ENCODE peak calls at places on chromosome 10, in four cellular contexts. One of them, this sample, is unnamed.
A peak's percentile ranks its signal among the peaks of the same experiment; 100 is the strongest.

GRCh38 chr10:72792288-72792687 is 100.3 kb downstream of the MCU start:
- DNase-seq in mammary epithelial cell: no peak
- DNase-seq in neuronal stem cell: no peak
- DNase-seq in gastrocnemius medialis: no peak
- DNase-seq in this sample: no peak

GRCh38 chr10:59865101-59865500 is 41.3 kb downstream of the CCDC6 start:
- DNase-seq in mammary epithelial cell: peak; percentile 70
- DNase-seq in neuronal stem cell: no peak
- DNase-seq in gastrocnemius medialis: peak; percentile 24
- DNase-seq in this sample: no peak

GRCh38 chr10:23522345-23522744 is 83.5 kb downstream of the OTUD1 start:
- DNase-seq in mammary epithelial cell: no peak
- DNase-seq in neuronal stem cell: no peak
- DNase-seq in gastrocnemius medialis: no peak
- DNase-seq in this sample: no peak

GRCh38 chr10:17989908-17990767 is 38.4 kb downstream of the SLC39A12 start:
- DNase-seq in mammary epithelial cell: peak; percentile 84
- DNase-seq in neuronal stem cell: no peak
- DNase-seq in gastrocnemius medialis: no peak
- DNase-seq in this sample: no peak

GRCh38 chr10:18460061-18460460 is 191.3 kb downstream of the NSUN6 start:
- DNase-seq in mammary epithelial cell: no peak
- DNase-seq in neuronal stem cell: no peak
- DNase-seq in gastrocnemius medialis: no peak
- DNase-seq in this sample: no peak

GRCh38 chr10:59382831-59383295 is 20.5 kb upstream of the FAM13C start:
- DNase-seq in mammary epithelial cell: no peak
- DNase-seq in neuronal stem cell: no peak
- DNase-seq in gastrocnemius medialis: no peak
- DNase-seq in this sample: no peak

GRCh38 chr10:84049300-84050015 is 89.9 kb upstream of the GHITM start:
- DNase-seq in mammary epithelial cell: no peak
- DNase-seq in neuronal stem cell: no peak
- DNase-seq in gastrocnemius medialis: no peak
- DNase-seq in this sample: no peak

GRCh38 chr10:30432631-30433285 is 1.2 kb upstream of the MAP3K8 start:
- DNase-seq in mammary epithelial cell: peak; percentile 67
- DNase-seq in neuronal stem cell: no peak
- DNase-seq in gastrocnemius medialis: no peak
- DNase-seq in this sample: no peak

GRCh38 chr10:75024971-75025523 is 86.4 kb upstream of the SAMD8 start:
- DNase-seq in mammary epithelial cell: no peak
- DNase-seq in neuronal stem cell: no peak
- DNase-seq in gastrocnemius medialis: no peak
- DNase-seq in this sample: no peak

GRCh38 chr10:78925800-78926319 is 142.9 kb upstream of the ZMIZ1 start:
- DNase-seq in mammary epithelial cell: peak; percentile 97
- DNase-seq in neuronal stem cell: no peak
- DNase-seq in gastrocnemius medialis: no peak
- DNase-seq in this sample: no peak

GRCh38 chr10:24894728-24895127 is 57.7 kb downstream of the PRTFDC1 start:
- DNase-seq in mammary epithelial cell: no peak
- DNase-seq in neuronal stem cell: no peak
- DNase-seq in gastrocnemius medialis: no peak
- DNase-seq in this sample: no peak
- H3K27ac ChIP-seq in mammary epithelial cell: no peak overlapping the region
- H3K27ac ChIP-seq in neuronal stem cell: no peak overlapping the region
- H3K27ac ChIP-seq in gastrocnemius medialis: no peak overlapping the region
- H3K27ac ChIP-seq in this sample: no peak overlapping the region

GRCh38 chr10:28676297-28676967 is 889 bp upstream of the BAMBI start:
- DNase-seq in mammary epithelial cell: no peak
- DNase-seq in neuronal stem cell: no peak
- DNase-seq in gastrocnemius medialis: no peak
- DNase-seq in this sample: no peak

GRCh38 chr10:28677889-28678686 is 767 bp downstream of the BAMBI start:
- DNase-seq in mammary epithelial cell: peak; percentile 61
- DNase-seq in neuronal stem cell: no peak
- DNase-seq in gastrocnemius medialis: no peak
- DNase-seq in this sample: no peak

GRCh38 chr10:28678687-28679457 is 1.6 kb downstream of the BAMBI start:
- DNase-seq in mammary epithelial cell: peak; percentile 36
- DNase-seq in neuronal stem cell: no peak
- DNase-seq in gastrocnemius medialis: no peak
- DNase-seq in this sample: no peak

GRCh38 chr10:28674782-28675181 is 2.5 kb upstream of the BAMBI start:
- DNase-seq in mammary epithelial cell: no peak
- DNase-seq in neuronal stem cell: no peak
- DNase-seq in gastrocnemius medialis: no peak
- DNase-seq in this sample: no peak

GRCh38 chr10:28676968-28677888 is at the start of gene BAMBI:
- DNase-seq in mammary epithelial cell: peak; percentile 89
- DNase-seq in neuronal stem cell: peak; percentile 89
- DNase-seq in gastrocnemius medialis: peak; percentile 74
- DNase-seq in this sample: peak; percentile 45
- H3K27ac ChIP-seq in mammary epithelial cell: peak within 1 kb of the TSS; percentile 44
- H3K27ac ChIP-seq in neuronal stem cell: no peak within 1 kb of the TSS
- H3K27ac ChIP-seq in gastrocnemius medialis: peak within 1 kb of the TSS; percentile 67
- H3K27ac ChIP-seq in this sample: peak within 1 kb of the TSS; percentile 62

GRCh38 chr10:109972372-109973001 is 35.3 kb upstream of the ADD3 start:
- DNase-seq in mammary epithelial cell: no peak
- DNase-seq in neuronal stem cell: no peak
- DNase-seq in gastrocnemius medialis: no peak
- DNase-seq in this sample: no peak

GRCh38 chr10:109974509-109975191 is 33.1 kb upstream of the ADD3 start:
- DNase-seq in mammary epithelial cell: no peak
- DNase-seq in neuronal stem cell: no peak
- DNase-seq in gastrocnemius medialis: no peak
- DNase-seq in this sample: no peak

GRCh38 chr10:109971640-109972039 is 36.1 kb upstream of the ADD3 start:
- DNase-seq in mammary epithelial cell: no peak
- DNase-seq in neuronal stem cell: no peak
- DNase-seq in gastrocnemius medialis: no peak
- DNase-seq in this sample: no peak

GRCh38 chr10:109975251-109975650 is 32.5 kb upstream of the ADD3 start:
- DNase-seq in mammary epithelial cell: no peak
- DNase-seq in neuronal stem cell: no peak
- DNase-seq in gastrocnemius medialis: no peak
- DNase-seq in this sample: no peak

DNA sequence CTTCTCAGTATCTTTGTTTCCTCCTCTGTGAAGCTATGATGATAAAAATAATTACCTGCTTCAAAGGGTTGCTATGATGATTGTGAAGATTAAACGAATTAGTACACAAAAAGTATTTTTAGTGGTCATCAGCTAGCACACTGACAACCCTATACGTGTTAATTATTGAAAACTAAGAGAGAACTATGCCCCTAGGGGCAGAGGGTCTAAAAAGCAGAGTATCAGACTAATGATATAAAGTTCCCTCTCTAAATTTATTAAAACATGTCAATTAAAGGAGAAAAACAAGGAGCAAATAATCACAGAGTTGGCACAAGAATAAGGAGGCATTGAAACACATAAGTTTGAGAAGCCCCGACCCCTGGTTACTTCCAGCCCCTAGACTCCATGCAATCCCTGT is 34.4 kb upstream of the ADD3 start:
- DNase-seq in mammary epithelial cell: no peak
- DNase-seq in neuronal stem cell: no peak
- DNase-seq in gastrocnemius medialis: no peak
- DNase-seq in this sample: no peak
- H3K27ac ChIP-seq in mammary epithelial cell: no peak overlapping the region
- H3K27ac ChIP-seq in neuronal stem cell: no peak overlapping the region
- H3K27ac ChIP-seq in gastrocnemius medialis: no peak overlapping the region
- H3K27ac ChIP-seq in this sample: no peak overlapping the region

DNA sequence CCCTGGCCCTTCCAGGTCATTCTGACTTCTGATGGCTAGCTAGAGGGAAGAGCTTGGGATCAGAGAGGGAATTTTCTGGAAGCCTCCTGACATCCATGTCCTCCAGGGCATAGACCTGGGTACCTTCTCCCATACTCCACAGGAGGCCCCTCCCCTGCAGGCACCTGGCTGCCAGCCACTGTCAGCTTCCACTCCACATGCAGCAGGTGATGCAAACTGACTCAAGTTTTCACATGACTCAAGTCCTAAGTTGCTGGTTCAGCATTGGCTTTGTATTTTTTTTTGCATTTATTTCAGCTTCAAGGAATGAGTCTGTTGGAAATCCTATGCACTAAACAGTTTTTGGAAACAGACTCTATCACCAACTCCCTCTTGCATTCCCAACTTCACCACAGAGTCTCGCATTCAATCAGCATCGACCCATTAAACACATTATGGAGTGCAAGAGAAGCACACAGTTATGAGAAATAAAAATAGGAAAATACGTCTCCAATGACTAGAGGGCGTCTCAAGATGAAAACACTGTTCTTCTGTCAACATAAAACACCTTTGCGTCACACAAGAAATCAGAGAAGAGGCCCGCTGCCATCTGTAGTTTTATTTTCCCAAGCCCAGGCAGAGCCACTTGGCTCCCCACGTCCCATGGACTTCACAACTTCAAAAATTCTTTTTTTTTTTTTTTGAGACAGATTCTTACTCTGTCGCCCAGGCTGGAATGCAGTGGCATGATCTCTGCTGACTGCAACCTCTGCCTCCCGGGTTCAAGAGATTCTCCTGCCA is 362.6 kb upstream of the MGMT start:
- DNase-seq in mammary epithelial cell: no peak
- DNase-seq in neuronal stem cell: no peak
- DNase-seq in gastrocnemius medialis: no peak
- DNase-seq in this sample: no peak
- H3K27ac ChIP-seq in mammary epithelial cell: no peak overlapping the region
- H3K27ac ChIP-seq in neuronal stem cell: no peak overlapping the region
- H3K27ac ChIP-seq in gastrocnemius medialis: no peak overlapping the region
- H3K27ac ChIP-seq in this sample: no peak overlapping the region

DNA sequence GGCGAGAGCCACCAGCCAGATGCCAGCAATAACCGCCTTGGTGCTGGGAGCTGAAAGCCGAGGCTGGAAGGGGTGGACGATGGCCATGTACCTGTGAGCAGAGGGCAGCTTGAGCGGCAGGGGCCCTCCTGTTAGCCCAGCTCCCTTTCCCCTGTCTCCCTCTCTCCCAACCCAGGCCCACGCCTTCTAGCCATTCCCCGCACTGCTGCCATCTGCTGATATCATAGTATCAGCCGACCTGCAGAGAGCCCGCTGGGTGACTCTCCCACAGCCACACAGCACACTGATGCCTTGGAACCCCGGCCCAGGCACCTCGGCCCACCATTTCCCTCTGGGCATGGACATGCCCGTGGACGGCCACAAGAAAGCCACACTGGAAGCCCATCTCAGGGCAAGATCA is 1.7 kb downstream of the TACR2 start:
- DNase-seq in mammary epithelial cell: no peak
- DNase-seq in neuronal stem cell: no peak
- DNase-seq in gastrocnemius medialis: no peak
- DNase-seq in this sample: no peak
- H3K27ac ChIP-seq in mammary epithelial cell: no peak overlapping the region
- H3K27ac ChIP-seq in neuronal stem cell: no peak overlapping the region
- H3K27ac ChIP-seq in gastrocnemius medialis: no peak overlapping the region
- H3K27ac ChIP-seq in this sample: no peak overlapping the region

DNA sequence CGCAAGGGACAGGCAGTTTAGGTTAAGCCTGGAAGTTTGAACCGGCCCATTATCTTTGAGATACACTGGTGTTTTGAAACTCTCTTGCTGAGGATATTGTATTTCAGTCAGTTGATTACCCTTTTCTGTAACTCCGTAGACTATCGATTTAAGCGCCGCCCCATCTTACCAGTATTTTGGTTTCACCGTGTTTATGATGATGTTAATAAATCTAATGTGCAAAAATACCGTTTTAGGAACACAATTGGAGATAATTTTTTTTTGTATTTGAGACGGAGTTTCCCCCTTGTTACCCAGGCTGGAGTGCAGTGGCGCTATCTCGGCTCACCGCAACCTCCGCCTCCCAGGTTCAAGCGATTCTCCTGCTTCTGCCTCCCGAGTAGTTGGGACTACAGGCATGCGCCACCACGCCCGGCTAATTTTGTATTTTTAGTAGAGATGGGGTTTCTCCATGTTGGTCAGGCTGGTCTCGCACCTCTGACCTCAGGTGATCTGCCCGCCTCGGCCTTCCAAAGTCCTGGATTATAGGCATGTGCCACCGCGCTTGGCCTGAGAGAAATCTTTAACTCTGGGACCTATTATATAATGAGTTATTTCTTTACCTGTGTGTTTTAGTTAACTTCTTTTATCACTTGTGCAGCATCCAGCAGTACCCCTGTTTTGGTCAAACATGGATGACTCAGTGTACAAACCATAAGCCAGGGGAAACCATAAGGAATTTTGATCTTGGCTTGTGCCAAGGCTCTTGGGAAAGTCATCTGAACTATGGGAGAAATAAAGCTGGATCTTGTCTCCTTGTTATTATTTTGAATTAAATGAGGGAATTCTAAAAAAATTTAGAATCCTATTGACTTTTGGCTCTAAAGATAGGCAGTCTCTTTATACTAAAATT is 23.7 kb upstream of the ZRANB1 start:
- DNase-seq in mammary epithelial cell: peak; percentile 61
- DNase-seq in neuronal stem cell: no peak
- DNase-seq in gastrocnemius medialis: peak; percentile 44
- DNase-seq in this sample: no peak
- H3K27ac ChIP-seq in mammary epithelial cell: peak overlapping the region; percentile 77
- H3K27ac ChIP-seq in neuronal stem cell: peak overlapping the region; percentile 90
- H3K27ac ChIP-seq in gastrocnemius medialis: peak overlapping the region; percentile 96
- H3K27ac ChIP-seq in this sample: peak overlapping the region; percentile 98

GRCh38 chr10:36515313-36515712 is 610.1 kb upstream of the ANKRD30A start:
- DNase-seq in mammary epithelial cell: no peak
- DNase-seq in neuronal stem cell: no peak
- DNase-seq in gastrocnemius medialis: no peak
- DNase-seq in this sample: no peak

GRCh38 chr10:36516281-36516680 is 609.1 kb upstream of the ANKRD30A start:
- DNase-seq in mammary epithelial cell: no peak
- DNase-seq in neuronal stem cell: no peak
- DNase-seq in gastrocnemius medialis: no peak
- DNase-seq in this sample: no peak

DNA sequence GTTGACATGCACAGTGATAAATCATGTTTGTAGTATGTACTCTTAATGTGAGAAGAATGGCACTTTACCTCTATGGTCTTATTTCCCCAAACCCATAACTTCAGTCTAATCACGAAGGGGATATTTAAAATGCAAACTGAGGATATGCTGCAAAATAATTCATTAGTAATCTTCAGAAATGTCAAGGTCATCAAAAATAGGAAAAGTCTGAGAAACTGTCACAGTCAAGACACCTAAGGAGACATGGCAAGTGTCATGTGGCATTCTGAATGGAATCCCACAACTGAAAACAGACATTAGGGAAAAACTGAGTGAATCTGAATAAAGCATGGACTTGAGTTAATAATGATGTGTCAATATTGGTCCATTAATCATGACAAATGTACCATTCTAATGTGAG is 605.5 kb upstream of the ANKRD30A start:
- DNase-seq in mammary epithelial cell: no peak
- DNase-seq in neuronal stem cell: no peak
- DNase-seq in gastrocnemius medialis: no peak
- DNase-seq in this sample: no peak
- H3K27ac ChIP-seq in mammary epithelial cell: no peak overlapping the region
- H3K27ac ChIP-seq in neuronal stem cell: no peak overlapping the region
- H3K27ac ChIP-seq in gastrocnemius medialis: no peak overlapping the region
- H3K27ac ChIP-seq in this sample: no peak overlapping the region

This sample was measured in thoracic aorta.